ENCODE peak calls at places on chromosomes 5 and 9, in six cellular contexts. W, S, C, Z, E and O are unnamed samples.

GRCh38 chr5:131042021-131042789 is 122.9 kb downstream of the HINT1 start:
- DNase-seq in W (no peak), S (no peak), C (no peak), Z (no peak), E (no peak), O (no peak)

GRCh38 chr9:93597142-93597706 is 20.8 kb downstream of the PHF2 start:
- DNase-seq in W (no peak), S (no peak), C (no peak), Z (no peak), E (no peak), O (no peak)

GRCh38 chr5:181058321-181058720 is 18.3 kb downstream of the BTNL9 start:
- DNase-seq in W (no peak), S (no peak), C (no peak), Z (no peak), E (no peak), O (no peak)

GRCh38 chr9:124660341-124660801 is 110.7 kb downstream of the NR6A1 start:
- DNase-seq in W (no peak), S (no peak), C (no peak), Z (no peak), E (no peak), O (no peak)

GRCh38 chr9:133144142-133144886 is 19.4 kb downstream of the GBGT1 start:
- DNase-seq in W (peak), S (peak), C (no peak), Z (peak), E (peak), O (no peak)

GRCh38 chr5:78795757-78796156 is 147.2 kb upstream of the LHFPL2 start:
- DNase-seq in W (no peak), S (no peak), C (no peak), Z (no peak), E (no peak), O (no peak)

GRCh38 chr9:129876815-129877214 is 41.6 kb downstream of the USP20 start:
- DNase-seq in W (no peak), S (no peak), C (no peak), Z (no peak), E (no peak), O (no peak)

GRCh38 chr9:37952731-37953130 is 48.8 kb upstream of the SLC25A51 start:
- DNase-seq in W (no peak), S (no peak), C (peak), Z (no peak), E (no peak), O (no peak)

GRCh38 chr5:172872997-172873491 is 39.0 kb downstream of the ERGIC1 start:
- DNase-seq in W (no peak), S (peak), C (peak), Z (no peak), E (peak), O (no peak)

GRCh38 chr5:138354926-138355378 is 2.5 kb downstream of the KDM3B start:
- DNase-seq in W (peak), S (no peak), C (no peak), Z (peak), E (no peak), O (no peak)

GRCh38 chr5:173745123-173745522 is 128.7 kb upstream of the BOD1 start:
- DNase-seq in W (no peak), S (no peak), C (no peak), Z (no peak), E (no peak), O (no peak)

GRCh38 chr5:157116483-157116954 is 7.7 kb upstream of the HAVCR2 start:
- DNase-seq in W (peak), S (no peak), C (no peak), Z (no peak), E (no peak), O (no peak)

GRCh38 chr9:88574993-88575392 is 40.0 kb downstream of the NXNL2 start:
- DNase-seq in W (no peak), S (no peak), C (peak), Z (no peak), E (no peak), O (no peak)

GRCh38 chr9:128818839-128819715 is 777 bp downstream of the ENDOG start:
- DNase-seq in W (peak), S (no peak), C (no peak), Z (peak), E (peak), O (no peak)

GRCh38 chr9:112332977-112333638 is at the start of gene PTBP3:
- DNase-seq in W (peak), S (peak), C (peak), Z (peak), E (peak), O (no peak)

GRCh38 chr9:92535940-92536850 is at the start of gene ECM2:
- DNase-seq in W (no peak), S (no peak), C (no peak), Z (no peak), E (no peak), O (no peak)

GRCh38 chr5:169173372-169173771 is 127.6 kb downstream of the SLIT3 start:
- DNase-seq in W (no peak), S (no peak), C (no peak), Z (no peak), E (no peak), O (no peak)

GRCh38 chr9:76927540-76928240 is 21.8 kb upstream of the PRUNE2 start:
- DNase-seq in W (no peak), S (no peak), C (no peak), Z (no peak), E (no peak), O (no peak)

GRCh38 chr5:168874713-168875380 is 295.7 kb upstream of the PANK3 start:
- DNase-seq in W (no peak), S (no peak), C (no peak), Z (no peak), E (no peak), O (no peak)

GRCh38 chr5:148120317-148120716 is 48.0 kb upstream of the SPINK14 start:
- DNase-seq in W (no peak), S (no peak), C (no peak), Z (no peak), E (no peak), O (no peak)

GRCh38 chr9:35490910-35491465 is 1.1 kb downstream of the RUSC2 start:
- DNase-seq in W (no peak), S (no peak), C (no peak), Z (no peak), E (no peak), O (no peak)

GRCh38 chr9:69466151-69466550 is 141.1 kb downstream of the ENTREP1 start:
- DNase-seq in W (no peak), S (no peak), C (no peak), Z (no peak), E (no peak), O (no peak)

GRCh38 chr9:112747094-112747493 is 3.5 kb upstream of the SNX30 start:
- DNase-seq in W (no peak), S (no peak), C (no peak), Z (no peak), E (no peak), O (no peak)